ENCODE peak calls at places on chromosomes 16 and 17, in eight cellular contexts. T, L, X, Y, W, G, M and B are unnamed samples.

GRCh38 chr16:24246911-24247607 is 9.1 kb upstream of the CACNG3 start:
- DNase-seq in T (no peak), L (no peak), X (no peak), Y (no peak), W (no peak), G (no peak), M (no peak), B (no peak)

GRCh38 chr17:17573912-17574311 is 17.6 kb downstream of the PEMT start:
- DNase-seq in T (no peak), L (peak; percentile 34), X (no peak), Y (no peak), W (no peak), G (no peak), M (no peak), B (peak; percentile 82)

GRCh38 chr17:73340093-73340596 is 28.3 kb upstream of the CDC42EP4 start:
- DNase-seq in T (peak; percentile 95), L (peak; percentile 65), X (peak; percentile 84), Y (peak; percentile 79), W (peak; percentile 84), G (no peak), M (no peak), B (no peak)

GRCh38 chr17:20935740-20936139 is 107.1 kb downstream of the USP22 start:
- DNase-seq in T (peak; percentile 75), L (no peak), X (no peak), Y (no peak), W (no peak), G (no peak), M (no peak), B (no peak)

GRCh38 chr17:42221886-42222745 is 27.8 kb upstream of the GHDC start:
- DNase-seq in T (peak; percentile 58), L (no peak), X (peak; percentile 70), Y (peak; percentile 69), W (peak; percentile 46), G (no peak), M (peak; percentile 80), B (no peak)

GRCh38 chr17:53659181-53659580 is 163.5 kb upstream of the KIF2B start:
- DNase-seq in T (no peak), L (no peak), X (no peak), Y (no peak), W (no peak), G (no peak), M (peak; percentile 13), B (no peak)

GRCh38 chr16:82231021-82231787 is 61.2 kb upstream of the MPHOSPH6 start:
- DNase-seq in T (no peak), L (no peak), X (no peak), Y (no peak), W (no peak), G (no peak), M (no peak), B (no peak)

GRCh38 chr17:12877953-12878669 is 88.8 kb downstream of the ARHGAP44 start:
- DNase-seq in T (no peak), L (no peak), X (no peak), Y (no peak), W (no peak), G (no peak), M (no peak), B (no peak)

GRCh38 chr17:40558651-40559015 is 6.6 kb downstream of the CCR7 start:
- DNase-seq in T (no peak), L (no peak), X (no peak), Y (no peak), W (no peak), G (no peak), M (no peak), B (no peak)

GRCh38 chr16:89581861-89582563 is 6.5 kb downstream of the CPNE7 start:
- DNase-seq in T (peak; percentile 79), L (no peak), X (peak; percentile 64), Y (no peak), W (no peak), G (no peak), M (no peak), B (no peak)

GRCh38 chr17:30429155-30429554 is 48.1 kb upstream of the GOSR1 start:
- DNase-seq in T (peak; percentile 55), L (no peak), X (no peak), Y (no peak), W (no peak), G (no peak), M (no peak), B (no peak)

GRCh38 chr17:55426851-55427586 is 5.4 kb upstream of the MMD start:
- DNase-seq in T (peak; percentile 58), L (no peak), X (no peak), Y (no peak), W (no peak), G (no peak), M (no peak), B (no peak)

GRCh38 chr17:74807925-74808324 is 31.8 kb upstream of the NAT9 start:
- DNase-seq in T (peak; percentile 4), L (no peak), X (no peak), Y (no peak), W (no peak), G (no peak), M (no peak), B (no peak)

GRCh38 chr17:292016-292415 is 60.6 kb downstream of the RPH3AL start:
- DNase-seq in T (no peak), L (no peak), X (peak; percentile 12), Y (peak; percentile 35), W (peak; percentile 6), G (peak; percentile 13), M (no peak), B (peak; percentile 37)

GRCh38 chr16:72012607-72013006 is 4.1 kb downstream of the DHODH start:
- DNase-seq in T (no peak), L (no peak), X (no peak), Y (no peak), W (no peak), G (no peak), M (peak; percentile 30), B (no peak)

GRCh38 chr16:65229191-65229662 is 107.4 kb upstream of the CDH11 start:
- DNase-seq in T (peak; percentile 86), L (no peak), X (no peak), Y (no peak), W (no peak), G (no peak), M (no peak), B (no peak)

GRCh38 chr16:48210747-48211146 is 33.4 kb upstream of the LONP2 start:
- DNase-seq in T (no peak), L (no peak), X (no peak), Y (no peak), W (no peak), G (no peak), M (no peak), B (no peak)

GRCh38 chr16:8806272-8806983 is 8.8 kb downstream of the PMM2 start:
- DNase-seq in T (no peak), L (no peak), X (no peak), Y (no peak), W (no peak), G (no peak), M (no peak), B (no peak)

GRCh38 chr17:59151591-59151990 is 3.4 kb downstream of the SKA2 start:
- DNase-seq in T (no peak), L (no peak), X (no peak), Y (no peak), W (no peak), G (no peak), M (no peak), B (no peak)

GRCh38 chr16:81796035-81796434 is 16.9 kb downstream of the PLCG2 start:
- DNase-seq in T (no peak), L (no peak), X (no peak), Y (no peak), W (no peak), G (no peak), M (no peak), B (no peak)

GRCh38 chr16:77297996-77298637 is 98.9 kb downstream of the SYCE1L start:
- DNase-seq in T (no peak), L (no peak), X (no peak), Y (no peak), W (no peak), G (no peak), M (no peak), B (no peak)

GRCh38 chr16:49278944-49279725 is 2.5 kb downstream of the CBLN1 start:
- DNase-seq in T (no peak), L (no peak), X (no peak), Y (no peak), W (no peak), G (no peak), M (no peak), B (no peak)

DNA sequence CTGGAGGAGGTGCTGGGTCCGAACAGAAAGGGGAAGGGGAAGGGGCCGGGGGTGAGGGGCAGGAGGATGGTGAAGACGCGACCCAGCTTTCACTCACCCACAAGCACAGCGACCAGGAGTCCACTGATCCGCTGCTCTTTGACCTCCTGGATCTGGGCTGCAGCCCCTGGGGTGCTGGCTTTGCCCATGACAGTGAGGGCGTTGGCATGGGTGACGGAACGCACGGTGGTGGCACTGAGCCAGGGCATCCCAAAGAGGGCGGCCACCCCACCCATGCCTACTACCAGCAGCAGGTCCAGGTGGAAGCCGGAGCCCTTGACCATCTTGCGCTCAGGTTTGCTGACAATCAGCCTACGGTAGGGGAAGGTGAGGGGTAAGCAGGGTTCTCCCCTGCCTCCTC is 14.9 kb downstream of the SLC4A1 start:
- DNase-seq in T (no peak), L (no peak), X (no peak), Y (no peak), W (no peak), G (no peak), M (no peak), B (no peak)
- TF ChIP-seq POLR2A in T (no peak), L (no peak), X (no peak), Y (no peak), W (no peak), G (no peak), M (no peak), B (no peak)

DNA sequence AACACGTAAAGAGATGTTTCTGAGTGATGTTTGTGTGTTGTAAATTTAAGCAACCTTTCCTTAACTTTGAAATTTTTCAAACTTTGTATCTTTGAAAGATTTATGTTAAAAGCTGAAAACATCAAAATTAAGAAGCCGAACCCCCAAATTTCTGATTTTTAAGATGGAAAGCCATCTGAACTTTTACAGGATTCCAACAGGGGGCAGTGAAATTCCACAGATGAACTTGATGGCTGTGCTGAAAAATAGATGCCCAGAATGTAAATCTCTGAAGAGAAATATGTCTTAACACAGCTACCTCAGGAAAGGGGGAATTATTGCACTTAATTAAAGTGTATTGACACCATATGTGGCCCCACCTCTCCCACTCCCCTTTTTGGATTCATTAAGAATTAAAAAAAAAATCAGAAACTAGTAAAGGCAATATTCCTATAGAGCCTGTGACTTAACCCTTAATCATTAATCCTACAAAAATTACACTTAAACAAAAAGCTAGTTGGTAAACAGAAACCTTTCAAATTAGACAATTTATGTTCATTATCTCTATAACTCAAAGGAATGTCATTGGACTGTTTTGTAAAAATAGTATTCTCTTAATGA is 597.9 kb downstream of the KCNJ2 start:
- DNase-seq in T (peak; percentile 59), L (no peak), X (no peak), Y (no peak), W (no peak), G (no peak), M (peak; percentile 9), B (no peak)
- TF ChIP-seq CTCF in T (peak; percentile 78), L (no peak), X (peak; percentile 48), Y (no peak), W (peak; percentile 67), G (no peak), M (peak; percentile 43), B (peak; percentile 43)

GRCh38 chr16:15854061-15854460 is 2.8 kb downstream of the MYH11 start:
- DNase-seq in T (no peak), L (no peak), X (no peak), Y (peak; percentile 1), W (no peak), G (no peak), M (no peak), B (no peak)
- H3K4me3 ChIP-seq in T (no peak overlapping the region), L (no peak overlapping the region), X (no peak overlapping the region), Y (no peak overlapping the region), W (no peak overlapping the region), G (peak overlapping the region; percentile 47), M (no peak overlapping the region), B (peak overlapping the region; percentile 5)

GRCh38 chr17:43832976-43833829 is at the start of gene MPP3:
- DNase-seq in T (peak; percentile 59), L (no peak), X (peak; percentile 77), Y (peak; percentile 73), W (no peak), G (peak; percentile 64), M (peak; percentile 83), B (no peak)
- TF ChIP-seq POLR2A in T (peak; percentile 85), L (no peak), X (peak; percentile 31), Y (no peak), W (no peak), G (peak; percentile 29), M (no peak), B (no peak)